ENCODE peak calls at places on chromosomes 11 and 22, in eight cellular contexts. One of them, this sample, is unnamed.

GRCh38 chr22:46897246-46897623 is 134.8 kb downstream of the TBC1D22A start:
- DNase-seq in AG20443: no peak
- DNase-seq in A549: peak; percentile 31
- DNase-seq in 8988T: no peak
- DNase-seq in GM06990: no peak
- DNase-seq in SJSA1: no peak
- DNase-seq in NCI-H510A treated with DMSO at 0.1 percent for 48 hours: no peak
- DNase-seq in T-cell: no peak
- DNase-seq in this sample: no peak

GRCh38 chr11:109033627-109034340 is 368.9 kb downstream of the DDX10 start:
- DNase-seq in GM06990: no peak
- DNase-seq in NCI-H510A treated with DMSO at 0.1 percent for 48 hours: no peak
- DNase-seq in 8988T: no peak
- DNase-seq in A549: no peak
- DNase-seq in AG20443: peak; percentile 56
- DNase-seq in T-cell: no peak
- DNase-seq in SJSA1: no peak
- DNase-seq in this sample: no peak

GRCh38 chr11:71459076-71459766 is 6.2 kb downstream of the NADSYN1 start:
- DNase-seq in A549: no peak
- DNase-seq in GM06990: no peak
- DNase-seq in NCI-H510A treated with DMSO at 0.1 percent for 48 hours: no peak
- DNase-seq in 8988T: no peak
- DNase-seq in SJSA1: no peak
- DNase-seq in AG20443: no peak
- DNase-seq in T-cell: no peak
- DNase-seq in this sample: peak; percentile 21

GRCh38 chr22:23536821-23537345 is 43.2 kb downstream of the IGLL1 start:
- DNase-seq in GM06990: no peak
- DNase-seq in T-cell: no peak
- DNase-seq in A549: no peak
- DNase-seq in SJSA1: no peak
- DNase-seq in AG20443: no peak
- DNase-seq in NCI-H510A treated with DMSO at 0.1 percent for 48 hours: no peak
- DNase-seq in 8988T: no peak
- DNase-seq in this sample: no peak

GRCh38 chr11:8248786-8249185 is 14.9 kb downstream of the LMO1 start:
- DNase-seq in T-cell: no peak
- DNase-seq in SJSA1: no peak
- DNase-seq in 8988T: no peak
- DNase-seq in AG20443: no peak
- DNase-seq in GM06990: no peak
- DNase-seq in NCI-H510A treated with DMSO at 0.1 percent for 48 hours: no peak
- DNase-seq in A549: no peak
- DNase-seq in this sample: no peak

GRCh38 chr11:33262016-33262638 is 4.9 kb downstream of the HIPK3 start:
- DNase-seq in NCI-H510A treated with DMSO at 0.1 percent for 48 hours: no peak
- DNase-seq in AG20443: no peak
- DNase-seq in A549: no peak
- DNase-seq in 8988T: no peak
- DNase-seq in T-cell: no peak
- DNase-seq in SJSA1: no peak
- DNase-seq in GM06990: no peak
- DNase-seq in this sample: no peak

GRCh38 chr11:57568330-57568766 is 876 bp upstream of the UBE2L6 start:
- DNase-seq in T-cell: no peak
- DNase-seq in 8988T: no peak
- DNase-seq in SJSA1: peak; percentile 85
- DNase-seq in AG20443: no peak
- DNase-seq in NCI-H510A treated with DMSO at 0.1 percent for 48 hours: no peak
- DNase-seq in GM06990: peak; percentile 22
- DNase-seq in A549: no peak
- DNase-seq in this sample: peak; percentile 82

GRCh38 chr11:66470015-66470414 is 3.3 kb downstream of the PELI3 start:
- DNase-seq in 8988T: peak; percentile 11
- DNase-seq in SJSA1: no peak
- DNase-seq in GM06990: no peak
- DNase-seq in NCI-H510A treated with DMSO at 0.1 percent for 48 hours: no peak
- DNase-seq in AG20443: no peak
- DNase-seq in T-cell: no peak
- DNase-seq in A549: no peak
- DNase-seq in this sample: no peak

GRCh38 chr11:65616575-65617001 is 1.0 kb downstream of the PCNX3 start:
- DNase-seq in SJSA1: no peak
- DNase-seq in NCI-H510A treated with DMSO at 0.1 percent for 48 hours: no peak
- DNase-seq in GM06990: no peak
- DNase-seq in A549: no peak
- DNase-seq in 8988T: no peak
- DNase-seq in T-cell: no peak
- DNase-seq in AG20443: no peak
- DNase-seq in this sample: no peak

GRCh38 chr22:19179472-19180048 is 1.0 kb upstream of the SLC25A1 start:
- DNase-seq in GM06990: peak; percentile 75
- DNase-seq in 8988T: peak; percentile 68
- DNase-seq in T-cell: no peak
- DNase-seq in NCI-H510A treated with DMSO at 0.1 percent for 48 hours: peak; percentile 51
- DNase-seq in A549: peak; percentile 84
- DNase-seq in SJSA1: no peak
- DNase-seq in AG20443: peak; percentile 87
- DNase-seq in this sample: peak; percentile 87

GRCh38 chr11:76701701-76702100 is 31.2 kb upstream of the LRRC32 start:
- DNase-seq in GM06990: no peak
- DNase-seq in A549: no peak
- DNase-seq in T-cell: no peak
- DNase-seq in 8988T: no peak
- DNase-seq in SJSA1: peak; percentile 33
- DNase-seq in NCI-H510A treated with DMSO at 0.1 percent for 48 hours: no peak
- DNase-seq in AG20443: peak; percentile 83
- DNase-seq in this sample: peak; percentile 42

GRCh38 chr11:80727315-80727714 is 1286.5 kb upstream of the TENM4 start:
- DNase-seq in AG20443: no peak
- DNase-seq in SJSA1: no peak
- DNase-seq in GM06990: peak; percentile 15
- DNase-seq in A549: no peak
- DNase-seq in 8988T: no peak
- DNase-seq in T-cell: no peak
- DNase-seq in NCI-H510A treated with DMSO at 0.1 percent for 48 hours: peak; percentile 1
- DNase-seq in this sample: no peak

GRCh38 chr11:117909611-117910382 is 19.4 kb downstream of the TMPRSS13 start:
- DNase-seq in GM06990: no peak
- DNase-seq in SJSA1: no peak
- DNase-seq in AG20443: no peak
- DNase-seq in T-cell: no peak
- DNase-seq in 8988T: no peak
- DNase-seq in A549: no peak
- DNase-seq in NCI-H510A treated with DMSO at 0.1 percent for 48 hours: no peak
- DNase-seq in this sample: peak; percentile 27

GRCh38 chr22:21759133-21759532 is 23.5 kb upstream of the YPEL1 start:
- DNase-seq in SJSA1: no peak
- DNase-seq in AG20443: no peak
- DNase-seq in A549: no peak
- DNase-seq in T-cell: no peak
- DNase-seq in GM06990: no peak
- DNase-seq in 8988T: no peak
- DNase-seq in NCI-H510A treated with DMSO at 0.1 percent for 48 hours: no peak
- DNase-seq in this sample: no peak

GRCh38 chr11:10305964-10306918 is 1.4 kb downstream of the ADM start:
- DNase-seq in SJSA1: no peak
- DNase-seq in NCI-H510A treated with DMSO at 0.1 percent for 48 hours: no peak
- DNase-seq in AG20443: no peak
- DNase-seq in 8988T: no peak
- DNase-seq in GM06990: peak; percentile 40
- DNase-seq in A549: peak; percentile 38
- DNase-seq in T-cell: no peak
- DNase-seq in this sample: peak; percentile 31

GRCh38 chr11:111945198-111945597 is 8.1 kb downstream of the DIXDC1 start:
- DNase-seq in A549: no peak
- DNase-seq in SJSA1: no peak
- DNase-seq in NCI-H510A treated with DMSO at 0.1 percent for 48 hours: no peak
- DNase-seq in AG20443: no peak
- DNase-seq in T-cell: no peak
- DNase-seq in 8988T: no peak
- DNase-seq in GM06990: no peak
- DNase-seq in this sample: no peak

GRCh38 chr11:2805388-2806057 is 80.1 kb downstream of the CDKN1C start:
- DNase-seq in SJSA1: no peak
- DNase-seq in T-cell: no peak
- DNase-seq in A549: no peak
- DNase-seq in AG20443: no peak
- DNase-seq in 8988T: no peak
- DNase-seq in NCI-H510A treated with DMSO at 0.1 percent for 48 hours: no peak
- DNase-seq in GM06990: no peak
- DNase-seq in this sample: peak; percentile 15

GRCh38 chr11:59291228-59291627 is 67.5 kb upstream of the OR5AN1 start:
- DNase-seq in AG20443: no peak
- DNase-seq in 8988T: no peak
- DNase-seq in GM06990: no peak
- DNase-seq in T-cell: no peak
- DNase-seq in SJSA1: no peak
- DNase-seq in NCI-H510A treated with DMSO at 0.1 percent for 48 hours: no peak
- DNase-seq in A549: no peak
- DNase-seq in this sample: no peak

GRCh38 chr11:27401760-27402316 is 38.8 kb upstream of the CCDC34 start:
- DNase-seq in SJSA1: no peak
- DNase-seq in GM06990: no peak
- DNase-seq in AG20443: no peak
- DNase-seq in A549: peak; percentile 94
- DNase-seq in 8988T: no peak
- DNase-seq in NCI-H510A treated with DMSO at 0.1 percent for 48 hours: peak; percentile 58
- DNase-seq in T-cell: no peak
- DNase-seq in this sample: no peak

GRCh38 chr22:22245256-22245909 is 797 bp downstream of the VPREB1 start:
- DNase-seq in A549: no peak
- DNase-seq in GM06990: no peak
- DNase-seq in 8988T: no peak
- DNase-seq in T-cell: no peak
- DNase-seq in SJSA1: no peak
- DNase-seq in AG20443: no peak
- DNase-seq in NCI-H510A treated with DMSO at 0.1 percent for 48 hours: no peak
- DNase-seq in this sample: no peak

GRCh38 chr11:27443746-27444465 is 28.7 kb downstream of the LGR4 start:
- DNase-seq in NCI-H510A treated with DMSO at 0.1 percent for 48 hours: no peak
- DNase-seq in T-cell: no peak
- DNase-seq in AG20443: no peak
- DNase-seq in SJSA1: no peak
- DNase-seq in GM06990: no peak
- DNase-seq in 8988T: no peak
- DNase-seq in A549: no peak
- DNase-seq in this sample: no peak

GRCh38 chr11:131465746-131466145 is 95.3 kb downstream of the NTM start:
- DNase-seq in T-cell: no peak
- DNase-seq in GM06990: no peak
- DNase-seq in AG20443: no peak
- DNase-seq in SJSA1: no peak
- DNase-seq in NCI-H510A treated with DMSO at 0.1 percent for 48 hours: no peak
- DNase-seq in 8988T: no peak
- DNase-seq in A549: no peak
- DNase-seq in this sample: no peak

This sample was measured in psoas muscle.